ENCODE peak calls at places on chromosomes 3 and 15, in six cellular contexts. B, V, Q, Z, I and F are unnamed samples.
A peak's percentile ranks its signal among the peaks of the same experiment; 100 is the strongest.

GRCh38 chr3:50484681-50485263 is 18.7 kb downstream of the CACNA2D2 start:
- DNase-seq in B (no peak), V (no peak), Q (no peak), Z (no peak), I (no peak), F (no peak)

GRCh38 chr3:192408721-192409151 is 318.6 kb downstream of the FGF12 start:
- DNase-seq in B (no peak), V (no peak), Q (no peak), Z (no peak), I (no peak), F (no peak)

GRCh38 chr15:98754283-98755022 is 106.1 kb downstream of the IGF1R start:
- DNase-seq in B (no peak), V (no peak), Q (no peak), Z (no peak), I (no peak), F (no peak)

GRCh38 chr3:133209871-133210550 is 171.8 kb downstream of the TMEM108 start:
- DNase-seq in B (no peak), V (no peak), Q (no peak), Z (no peak), I (no peak), F (no peak)

GRCh38 chr15:40103124-40103858 is 5.4 kb downstream of the BMF start:
- DNase-seq in B (peak; percentile 94), V (no peak), Q (peak; percentile 59), Z (no peak), I (peak; percentile 46), F (no peak)

GRCh38 chr15:29842290-29842689 is 20.0 kb upstream of the TJP1 start:
- DNase-seq in B (no peak), V (no peak), Q (no peak), Z (no peak), I (no peak), F (no peak)

GRCh38 chr3:59654120-59654952 is 604.5 kb upstream of the CFAP20DC start:
- DNase-seq in B (no peak), V (no peak), Q (no peak), Z (no peak), I (peak; percentile 9), F (no peak)

GRCh38 chr3:171454026-171454425 is 6.2 kb downstream of the TNIK start:
- DNase-seq in B (no peak), V (no peak), Q (no peak), Z (no peak), I (no peak), F (no peak)

GRCh38 chr15:86079491-86080266 is at the start of gene AGBL1:
- DNase-seq in B (no peak), V (no peak), Q (no peak), Z (no peak), I (no peak), F (no peak)

GRCh38 chr3:88678747-88679146 is 428.7 kb upstream of the EPHA3 start:
- DNase-seq in B (no peak), V (no peak), Q (no peak), Z (no peak), I (no peak), F (no peak)

GRCh38 chr3:63639821-63640220 is 12.7 kb upstream of the SNTN start:
- DNase-seq in B (no peak), V (no peak), Q (no peak), Z (no peak), I (no peak), F (no peak)